ENCODE peak calls at places on chromosome 7, in six cellular contexts. D, H, Z, V, B and N are unnamed samples.

GRCh38 chr7:100089458-100090201 is 861 bp downstream of the COPS6 start:
- DNase-seq in D (no peak), H (peak; percentile 58), Z (no peak), V (peak; percentile 47), B (no peak), N (no peak)

GRCh38 chr7:27247452-27248426 is 5.1 kb downstream of the EVX1 start:
- DNase-seq in D (no peak), H (no peak), Z (no peak), V (no peak), B (no peak), N (no peak)

GRCh38 chr7:38070718-38071117 is 107.3 kb upstream of the STARD3NL start:
- DNase-seq in D (peak; percentile 8), H (peak; percentile 1), Z (peak; percentile 24), V (peak; percentile 0), B (no peak), N (peak; percentile 59)

GRCh38 chr7:135523146-135523545 is 13.2 kb upstream of the CNOT4 start:
- DNase-seq in D (no peak), H (no peak), Z (no peak), V (no peak), B (no peak), N (no peak)

GRCh38 chr7:36637417-36637816 is 86.9 kb downstream of the AOAH start:
- DNase-seq in D (no peak), H (no peak), Z (no peak), V (no peak), B (no peak), N (no peak)

GRCh38 chr7:140304071-140304799 is 94.1 kb downstream of the SLC37A3 start:
- DNase-seq in D (no peak), H (peak; percentile 9), Z (peak; percentile 16), V (peak; percentile 16), B (no peak), N (peak; percentile 55)

GRCh38 chr7:99030951-99031350 is 113.0 kb downstream of the SMURF1 start:
- DNase-seq in D (no peak), H (no peak), Z (no peak), V (no peak), B (no peak), N (no peak)

GRCh38 chr7:120792091-120792860 is 65.7 kb downstream of the TSPAN12 start:
- DNase-seq in D (peak; percentile 66), H (peak; percentile 71), Z (peak; percentile 85), V (peak; percentile 65), B (peak; percentile 91), N (peak; percentile 91)

GRCh38 chr7:29968683-29969457 is 20.7 kb downstream of the SCRN1 start:
- DNase-seq in D (no peak), H (peak; percentile 82), Z (no peak), V (peak; percentile 91), B (no peak), N (peak; percentile 46)

GRCh38 chr7:2981103-2981480 is 62.6 kb downstream of the CARD11 start:
- DNase-seq in D (no peak), H (no peak), Z (no peak), V (no peak), B (no peak), N (no peak)

GRCh38 chr7:108054537-108054936 is 51.6 kb upstream of the LAMB1 start:
- DNase-seq in D (no peak), H (no peak), Z (no peak), V (no peak), B (no peak), N (no peak)

GRCh38 chr7:84837405-84837804 is 349.5 kb downstream of the SEMA3D start:
- DNase-seq in D (no peak), H (peak; percentile 50), Z (no peak), V (no peak), B (no peak), N (no peak)

GRCh38 chr7:155585532-155585895 is 39.2 kb upstream of the CNPY1 start:
- DNase-seq in D (no peak), H (no peak), Z (no peak), V (no peak), B (no peak), N (no peak)

GRCh38 chr7:156558198-156558597 is 82.4 kb upstream of the RNF32 start:
- DNase-seq in D (no peak), H (no peak), Z (peak; percentile 14), V (peak; percentile 81), B (no peak), N (peak; percentile 23)

DNA sequence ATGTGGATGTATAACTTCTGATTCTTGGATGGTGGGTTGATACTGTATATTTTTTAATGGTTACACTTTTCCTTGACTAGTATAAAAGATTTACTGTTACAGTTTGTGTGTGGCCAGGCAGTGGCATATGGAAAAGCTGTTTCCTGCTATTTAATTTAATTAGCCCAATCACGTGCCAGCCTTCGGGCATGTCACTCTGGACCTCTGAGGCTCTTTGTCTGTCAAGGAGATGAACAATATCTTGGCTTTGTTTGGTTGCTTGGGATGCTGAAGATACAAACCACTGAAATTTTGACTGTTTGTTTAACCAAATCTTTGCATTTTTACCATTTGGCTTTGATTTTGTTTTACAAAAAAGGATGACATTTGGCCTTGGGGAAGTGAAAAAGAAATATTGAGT is 185.0 kb downstream of the HDAC9 start:
- DNase-seq in D (no peak), H (no peak), Z (no peak), V (no peak), B (no peak), N (no peak)
- H3K4me3 ChIP-seq in D (no peak overlapping the region), H (no peak overlapping the region), Z (no peak overlapping the region), V (no peak overlapping the region), B (no peak overlapping the region), N (no peak overlapping the region)

GRCh38 chr7:68936501-68936900 is 661.8 kb upstream of the AUTS2 start:
- DNase-seq in D (no peak), H (no peak), Z (no peak), V (no peak), B (no peak), N (no peak)
- H4K8ac ChIP-seq in D (no peak overlapping the region), H (no peak overlapping the region), Z (no peak overlapping the region), V (no peak overlapping the region), B (no peak overlapping the region), N (no peak overlapping the region)

DNA sequence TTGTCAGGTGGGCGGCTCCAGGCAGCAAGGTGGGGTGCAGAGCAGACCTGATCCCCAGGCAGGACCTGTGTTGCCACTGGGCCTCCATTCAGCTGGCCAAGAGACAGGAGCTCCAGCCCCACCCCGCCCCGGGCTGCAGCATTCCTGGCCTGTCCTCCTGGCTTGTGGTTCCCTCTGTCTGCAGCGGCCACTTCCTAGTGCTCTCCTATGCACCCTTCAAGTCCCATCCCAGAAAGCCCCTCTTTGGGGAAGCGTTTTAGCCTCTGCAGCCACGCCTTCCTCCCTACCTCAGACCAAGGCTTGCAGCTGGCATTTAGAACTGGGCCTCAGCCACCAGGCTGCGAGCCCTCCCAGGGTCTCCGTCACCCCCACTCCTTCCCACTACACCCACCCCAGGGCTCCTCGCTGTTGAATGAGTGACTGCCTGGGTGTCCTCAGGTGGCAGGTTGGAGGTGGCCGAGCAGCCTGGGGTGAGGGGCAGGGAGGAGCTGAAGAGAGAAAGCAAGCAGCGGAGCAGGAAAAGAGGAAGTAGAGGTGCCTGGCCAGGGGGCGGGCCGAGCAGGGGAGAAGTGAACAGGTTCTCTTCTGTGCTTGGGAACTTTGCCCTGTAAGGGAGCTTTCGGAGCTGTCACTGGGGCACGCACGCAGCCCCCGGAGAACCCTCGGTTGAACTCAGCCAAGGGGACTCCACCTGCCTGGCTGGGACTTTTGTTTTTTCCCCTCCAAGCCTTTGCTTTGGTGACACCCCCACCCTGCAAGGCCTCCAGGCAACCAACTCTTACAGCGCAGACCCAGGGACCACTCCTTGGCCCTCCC is 109.1 kb upstream of the TNRC18 start:
- DNase-seq in D (no peak), H (no peak), Z (peak; percentile 51), V (no peak), B (peak; percentile 69), N (peak; percentile 66)
- H3K4me3 ChIP-seq in D (no peak overlapping the region), H (no peak overlapping the region), Z (no peak overlapping the region), V (no peak overlapping the region), B (peak overlapping the region; percentile 0), N (no peak overlapping the region)

DNA sequence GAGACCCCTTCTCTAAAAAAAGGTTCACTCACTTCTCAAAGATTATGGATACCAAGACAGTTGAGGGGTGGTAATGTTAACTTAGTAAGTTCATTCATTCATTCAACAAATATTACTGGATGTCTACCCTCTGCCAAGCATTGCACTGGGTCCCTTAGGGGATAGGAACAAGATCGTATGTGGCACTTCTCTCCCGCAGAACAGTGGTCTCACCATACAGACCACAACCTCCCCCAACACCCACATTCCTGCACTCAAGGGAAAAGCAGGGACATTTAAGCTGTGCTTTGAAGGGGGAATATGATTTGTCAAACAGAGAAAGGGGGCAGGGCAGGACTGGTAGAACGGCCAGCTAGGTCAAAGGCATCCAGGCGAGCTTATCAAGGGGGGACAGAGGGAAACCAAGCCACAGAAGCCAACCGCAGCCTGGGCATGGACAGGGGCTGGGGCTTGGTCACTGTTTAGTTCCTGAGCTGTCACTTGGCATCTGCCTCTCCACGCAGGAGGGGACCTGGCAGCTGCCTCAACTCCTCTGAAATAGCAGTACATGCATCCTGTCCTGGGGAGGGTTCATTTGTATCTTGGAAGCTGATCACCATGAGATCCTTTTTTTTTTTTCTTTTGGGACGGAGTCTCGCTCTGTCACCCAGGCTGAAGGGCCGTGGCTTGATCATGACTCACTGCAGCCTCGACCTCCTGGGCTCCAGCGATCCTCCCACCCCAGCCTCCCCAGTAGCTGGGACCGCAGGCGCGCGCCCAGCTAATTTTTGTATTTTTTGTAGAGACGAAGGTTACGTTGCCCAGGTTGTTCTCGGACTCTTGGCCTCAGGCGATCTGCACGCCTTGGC is 949 bp upstream of the CLIP2 start:
- DNase-seq in D (no peak), H (peak; percentile 45), Z (peak; percentile 86), V (no peak), B (no peak), N (no peak)
- H4K8ac ChIP-seq in D (no peak overlapping the region), H (peak overlapping the region; percentile 94), Z (no peak overlapping the region), V (peak overlapping the region; percentile 91), B (no peak overlapping the region), N (no peak overlapping the region)

GRCh38 chr7:149692557-149692982 is 80.8 kb downstream of the ZNF467 start:
- DNase-seq in D (no peak), H (no peak), Z (no peak), V (no peak), B (peak; percentile 75), N (no peak)
- H3K4me3 ChIP-seq in D (no peak overlapping the region), H (peak overlapping the region; percentile 68), Z (peak overlapping the region; percentile 52), V (no peak overlapping the region), B (peak overlapping the region; percentile 81), N (peak overlapping the region; percentile 2)